ENCODE peak calls at places on chromosomes 3 and 15, in four cellular contexts. K, V, W and M are unnamed samples.

GRCh38 chr3:157122116-157122515 is 37.8 kb downstream of the CCNL1 start:
- DNase-seq in K (no peak), V (peak; percentile 68), W (no peak), M (no peak)

GRCh38 chr3:157233923-157234322 is 74.0 kb upstream of the CCNL1 start:
- DNase-seq in K (no peak), V (no peak), W (no peak), M (no peak)

GRCh38 chr3:56800373-56801150 is 1.2 kb downstream of the ARHGEF3 start:
- DNase-seq in K (peak; percentile 80), V (peak; percentile 46), W (no peak), M (no peak)

GRCh38 chr3:108293858-108294257 is 2.5 kb upstream of the HHLA2 start:
- DNase-seq in K (no peak), V (no peak), W (no peak), M (no peak)

GRCh38 chr15:63350178-63350621 is 31.4 kb downstream of the CA12 start:
- DNase-seq in K (no peak), V (no peak), W (no peak), M (no peak)

GRCh38 chr3:153026026-153026425 is 136.0 kb upstream of the RAP2B start:
- DNase-seq in K (no peak), V (peak; percentile 23), W (no peak), M (peak; percentile 81)

GRCh38 chr3:153927107-153927506 is 194.1 kb upstream of the ARHGEF26 start:
- DNase-seq in K (no peak), V (no peak), W (no peak), M (peak; percentile 43)

GRCh38 chr3:23004971-23005370 is 198.2 kb upstream of the UBE2E2 start:
- DNase-seq in K (no peak), V (no peak), W (no peak), M (no peak)

GRCh38 chr3:184687363-184688049 is 24.4 kb downstream of the MAGEF1 start:
- DNase-seq in K (no peak), V (peak; percentile 5), W (peak; percentile 41), M (peak; percentile 39)

GRCh38 chr15:31442203-31443090 is 115.8 kb downstream of the KLF13 start:
- DNase-seq in K (no peak), V (peak; percentile 80), W (no peak), M (no peak)